ENCODE peak calls at places on chromosomes 1 and 21, in eight cellular contexts. L is CD4-positive, alpha-beta T cell; F is thoracic aorta; E is AG04450; H is left lung; G is right atrium auricular region; M is heart left ventricle; Y is choroid plexus epithelial cell. N is an unnamed sample.

GRCh38 chr1:175471039-175471800 is 272.2 kb downstream of the TNR start:
- DNase-seq in H (no peak), F (no peak), G (no peak), E (no peak), L (no peak), Y (no peak), M (no peak), N (no peak)

GRCh38 chr1:175632667-175633066 is 110.7 kb downstream of the TNR start:
- DNase-seq in F (no peak), Y (no peak), M (no peak), L (no peak), E (no peak), H (no peak), G (no peak), N (no peak)

GRCh38 chr21:33980276-33980916 is 64.8 kb upstream of the ATP5PO start:
- DNase-seq in Y (peak), M (no peak), E (no peak), L (no peak), F (no peak), H (no peak), G (no peak), N (no peak)

GRCh38 chr1:207164086-207164485 is 60.1 kb downstream of the C4BPA start:
- DNase-seq in E (no peak), H (no peak), Y (no peak), F (no peak), L (no peak), M (no peak), G (no peak), N (no peak)

GRCh38 chr1:205921559-205921887 is 21.7 kb downstream of the SLC26A9 start:
- DNase-seq in E (no peak), H (no peak), Y (no peak), L (no peak), M (no peak), F (no peak), G (no peak), N (no peak)

GRCh38 chr21:45923146-45923545 is 58.4 kb upstream of the COL6A1 start:
- DNase-seq in G (peak), H (peak), M (peak), L (peak), F (no peak), E (peak), Y (peak), N (peak)

GRCh38 chr1:160781129-160781808 is 14.7 kb upstream of the LY9 start:
- DNase-seq in Y (no peak), G (no peak), H (no peak), F (no peak), L (no peak), M (no peak), E (no peak), N (no peak)

GRCh38 chr1:161307230-161307768 is 2.5 kb downstream of the MPZ start:
- DNase-seq in L (no peak), M (peak), Y (peak), F (no peak), H (peak), E (no peak), G (no peak), N (peak)

GRCh38 chr1:64137569-64137936 is 65.9 kb upstream of the UBE2U start:
- DNase-seq in F (no peak), E (no peak), G (no peak), M (no peak), Y (no peak), L (no peak), H (no peak), N (no peak)

GRCh38 chr1:25641931-25642611 is 25.5 kb downstream of the MAN1C1 start:
- DNase-seq in F (no peak), M (peak), G (no peak), Y (peak), L (no peak), E (peak), H (no peak), N (no peak)

GRCh38 chr1:1142844-1143243 is 27.0 kb upstream of the C1orf159 start:
- DNase-seq in H (no peak), L (no peak), G (no peak), M (no peak), Y (no peak), F (no peak), E (no peak), N (no peak)

GRCh38 chr1:29896791-29897725 is 660.7 kb downstream of the PTPRU start:
- DNase-seq in E (no peak), F (no peak), M (no peak), Y (no peak), L (no peak), H (no peak), G (no peak), N (no peak)

GRCh38 chr1:230760360-230760827 is 13.2 kb downstream of the CAPN9 start:
- DNase-seq in Y (no peak), M (no peak), H (no peak), L (no peak), G (no peak), E (no peak), F (no peak), N (no peak)

GRCh38 chr21:45551316-45551715 is 9.1 kb upstream of the SLC19A1 start:
- DNase-seq in L (no peak), F (no peak), G (no peak), E (no peak), Y (peak), H (no peak), M (no peak), N (peak)

GRCh38 chr1:25996966-25997758 is 701 bp downstream of the PAFAH2 start:
- DNase-seq in G (no peak), F (no peak), L (no peak), M (no peak), H (no peak), Y (peak), E (no peak), N (no peak)

GRCh38 chr1:167601442-167602380 is 28.3 kb upstream of the RCSD1 start:
- DNase-seq in F (no peak), E (no peak), L (no peak), M (peak), Y (no peak), H (peak), G (peak), N (no peak)

GRCh38 chr1:16677552-16678423 is 11.0 kb upstream of the RNU1-3 start:
- DNase-seq in E (peak), H (peak), M (peak), G (no peak), L (no peak), Y (peak), F (no peak), N (peak)

DNA sequence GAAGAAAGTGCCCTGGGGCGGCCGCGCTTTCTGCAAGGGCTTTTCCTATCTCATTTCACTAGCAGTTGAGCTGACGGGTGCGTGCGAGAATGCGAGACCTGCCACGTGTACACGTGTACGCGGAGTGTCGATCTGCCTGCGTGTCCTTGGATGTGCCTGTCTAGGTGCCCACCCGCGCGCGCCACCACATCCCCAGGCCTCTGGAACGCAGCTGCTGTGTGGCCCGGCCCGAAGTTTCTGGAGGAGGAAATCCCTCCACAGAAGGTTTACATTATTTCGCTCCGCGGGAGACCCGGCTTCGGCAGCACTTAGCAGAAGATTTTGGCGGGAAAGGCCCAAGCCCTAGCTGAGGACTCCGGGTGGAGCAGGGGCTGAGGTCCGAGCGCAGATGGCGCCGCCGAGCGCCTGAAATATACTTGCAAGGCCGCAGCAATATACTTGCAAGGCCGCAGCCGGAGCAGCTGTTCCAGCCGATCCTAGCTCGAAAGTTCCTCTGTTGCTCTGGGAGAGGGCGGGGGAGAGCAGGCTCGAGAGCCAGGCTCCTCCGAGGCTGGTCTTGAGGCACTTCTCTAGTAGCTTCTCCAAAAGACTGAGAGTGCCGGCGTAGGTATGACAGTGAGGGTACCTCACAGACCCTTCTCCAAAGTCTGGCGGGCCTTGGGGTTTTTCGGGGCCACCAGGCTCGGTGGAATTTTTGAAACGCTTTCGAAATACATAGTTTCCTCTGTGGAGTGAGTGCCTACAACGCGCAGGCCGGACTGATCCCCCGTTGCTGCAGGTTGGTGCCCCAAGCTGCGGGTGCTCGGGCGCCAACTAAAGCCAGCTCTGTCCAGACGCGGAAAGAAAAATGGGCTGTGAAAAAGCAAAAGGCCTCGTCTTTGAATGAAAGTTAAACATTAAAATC is 3.8 kb downstream of the TBX15 start:
- DNase-seq in F (no peak), H (no peak), L (no peak), G (no peak), M (no peak), Y (peak), E (no peak), N (no peak)
- TF ChIP-seq CTCF in F (no peak), H (no peak), L (no peak), G (no peak), M (no peak), Y (peak), E (no peak), N (no peak)

GRCh38 chr1:20660363-20661234 is 570 bp downstream of the DDOST start:
- DNase-seq in M (no peak), E (no peak), Y (peak), L (no peak), H (no peak), F (no peak), G (no peak), N (no peak)

GRCh38 chr1:20662110-20662475 is 924 bp upstream of the DDOST start:
- DNase-seq in E (no peak), Y (no peak), H (no peak), F (no peak), L (no peak), G (no peak), M (no peak), N (no peak)

GRCh38 chr1:20663365-20663764 is 2.2 kb upstream of the DDOST start:
- DNase-seq in Y (no peak), H (no peak), E (no peak), F (no peak), L (no peak), M (no peak), G (no peak), N (no peak)

GRCh38 chr1:20663969-20664715 is 3.0 kb upstream of the DDOST start:
- DNase-seq in E (no peak), H (no peak), L (no peak), G (no peak), M (no peak), Y (no peak), F (no peak), N (no peak)

GRCh38 chr1:20661235-20662109 is at the start of gene DDOST:
- DNase-seq in E (peak), L (peak), H (peak), M (peak), Y (peak), F (peak), G (peak), N (peak)
- TF ChIP-seq CTCF in E (peak), L (peak), H (no peak), M (peak), Y (peak), F (peak), G (no peak), N (peak)

GRCh38 chr1:246355421-246356230 is 151.5 kb downstream of the SMYD3 start:
- DNase-seq in H (no peak), M (no peak), E (no peak), G (no peak), L (no peak), F (no peak), Y (peak), N (no peak)
- TF ChIP-seq CTCF in H (no peak), M (no peak), E (no peak), G (no peak), L (no peak), F (no peak), Y (peak), N (peak)

DNA sequence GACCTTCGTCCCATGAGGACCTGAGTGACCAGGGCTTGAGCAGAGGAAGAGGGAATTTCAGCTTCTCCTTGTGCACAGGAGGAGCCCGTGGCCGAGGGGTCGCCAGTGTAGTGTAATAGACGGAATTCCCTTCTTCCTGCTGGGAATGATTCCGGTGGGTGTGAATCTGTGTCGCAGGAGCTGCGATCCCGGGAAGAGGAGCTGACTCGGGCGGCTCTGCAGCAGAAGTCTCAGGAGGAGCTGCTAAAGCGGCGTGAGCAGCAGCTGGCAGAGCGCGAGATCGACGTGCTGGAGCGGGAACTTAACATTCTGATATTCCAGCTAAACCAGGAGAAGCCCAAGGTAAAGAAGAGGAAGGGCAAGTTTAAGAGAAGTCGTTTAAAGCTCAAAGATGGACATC is 34.4 kb downstream of the MAP3K21 start:
- DNase-seq in G (no peak), E (no peak), F (no peak), L (no peak), M (no peak), Y (no peak), H (no peak), N (no peak)
- TF ChIP-seq CTCF in G (no peak), E (no peak), F (no peak), L (no peak), M (no peak), Y (no peak), H (no peak), N (no peak)

DNA sequence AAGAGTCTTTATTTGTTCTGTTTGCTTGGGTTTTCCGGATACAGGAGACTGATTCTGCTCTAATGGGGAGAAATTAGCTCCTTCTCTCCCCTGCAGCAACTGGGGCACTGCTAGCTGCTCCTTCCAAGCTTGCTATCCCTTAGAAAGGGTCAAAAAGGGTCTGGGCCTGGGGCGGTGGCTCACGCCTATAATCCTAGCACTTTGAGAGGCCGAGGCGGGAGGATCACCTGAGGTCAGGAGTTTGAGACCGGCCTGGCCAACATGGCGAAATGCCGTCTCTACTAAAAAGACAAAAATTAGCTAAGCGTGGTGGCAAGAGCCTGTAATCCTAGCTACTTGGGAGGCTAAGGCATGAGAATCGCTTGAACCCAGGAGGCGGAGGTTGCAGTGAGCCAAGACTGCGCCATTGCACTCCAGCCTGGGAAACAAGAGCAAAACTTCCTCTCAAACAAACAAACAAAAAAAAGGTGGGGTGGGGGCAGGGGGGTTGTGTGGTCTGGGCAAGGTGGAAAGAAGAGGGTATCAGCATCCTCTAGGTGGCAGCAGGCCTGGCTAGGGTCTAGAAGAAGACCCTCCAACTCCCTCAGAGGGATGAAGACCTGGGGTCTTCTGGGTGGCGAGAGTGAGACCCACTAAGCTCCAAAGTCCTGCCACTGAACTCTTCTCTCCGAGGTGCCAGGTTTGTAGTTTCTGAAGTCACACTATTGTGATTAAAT is 15.4 kb upstream of the TBX15 start:
- DNase-seq in Y (no peak), M (no peak), F (no peak), G (peak), E (no peak), H (no peak), L (no peak), N (no peak)
- TF ChIP-seq CTCF in Y (peak), M (no peak), F (no peak), G (no peak), E (no peak), H (no peak), L (no peak), N (no peak)